ENCODE peak calls at places on chromosomes 12 and 14, in five cellular contexts. One of them, this sample, is unnamed.

GRCh38 chr14:57009585-57010515 is 199.6 kb upstream of the OTX2 start:
- DNase-seq in GM23248: no peak
- DNase-seq in MM.1S: no peak
- DNase-seq in neural progenitor cell: no peak
- DNase-seq in mesendoderm: peak; percentile 4
- DNase-seq in this sample: no peak

GRCh38 chr14:60349663-60350365 is 100.8 kb downstream of the PPM1A start:
- DNase-seq in mesendoderm: peak; percentile 63
- DNase-seq in neural progenitor cell: peak; percentile 75
- DNase-seq in GM23248: peak; percentile 70
- DNase-seq in MM.1S: peak; percentile 55
- DNase-seq in this sample: peak; percentile 47

GRCh38 chr12:79300199-79300568 is 390.6 kb downstream of the PAWR start:
- DNase-seq in GM23248: peak; percentile 16
- DNase-seq in MM.1S: no peak
- DNase-seq in neural progenitor cell: no peak
- DNase-seq in mesendoderm: peak; percentile 73
- DNase-seq in this sample: no peak

GRCh38 chr12:128387811-128388422 is 120.9 kb downstream of the TMEM132C start:
- DNase-seq in GM23248: no peak
- DNase-seq in mesendoderm: peak; percentile 65
- DNase-seq in neural progenitor cell: peak; percentile 81
- DNase-seq in MM.1S: no peak
- DNase-seq in this sample: no peak

GRCh38 chr14:96754845-96755184 is 42.4 kb upstream of the VRK1 start:
- DNase-seq in mesendoderm: peak; percentile 76
- DNase-seq in neural progenitor cell: peak; percentile 81
- DNase-seq in GM23248: no peak
- DNase-seq in MM.1S: no peak
- DNase-seq in this sample: no peak

GRCh38 chr12:98894412-98895085 is 249.5 kb downstream of the APAF1 start:
- DNase-seq in mesendoderm: peak; percentile 49
- DNase-seq in MM.1S: no peak
- DNase-seq in GM23248: peak; percentile 9
- DNase-seq in neural progenitor cell: peak; percentile 70
- DNase-seq in this sample: peak; percentile 81

GRCh38 chr12:126493366-126494108 is 1428.3 kb downstream of the AACS start:
- DNase-seq in neural progenitor cell: no peak
- DNase-seq in MM.1S: no peak
- DNase-seq in mesendoderm: peak; percentile 47
- DNase-seq in GM23248: no peak
- DNase-seq in this sample: no peak

GRCh38 chr14:33566082-33566481 is 384.8 kb downstream of the EGLN3 start:
- DNase-seq in GM23248: no peak
- DNase-seq in neural progenitor cell: no peak
- DNase-seq in mesendoderm: no peak
- DNase-seq in MM.1S: no peak
- DNase-seq in this sample: no peak

GRCh38 chr12:115636546-115636945 is 640.9 kb downstream of the MED13L start:
- DNase-seq in MM.1S: no peak
- DNase-seq in GM23248: peak; percentile 10
- DNase-seq in neural progenitor cell: no peak
- DNase-seq in mesendoderm: no peak
- DNase-seq in this sample: no peak

GRCh38 chr12:104976703-104977102 is 9.4 kb upstream of the NOPCHAP1 start:
- DNase-seq in MM.1S: no peak
- DNase-seq in GM23248: no peak
- DNase-seq in neural progenitor cell: no peak
- DNase-seq in mesendoderm: no peak
- DNase-seq in this sample: no peak
- H3K4me2 ChIP-seq in MM.1S: no peak overlapping the region
- H3K4me2 ChIP-seq in GM23248: no peak overlapping the region
- H3K4me2 ChIP-seq in neural progenitor cell: no peak overlapping the region
- H3K4me2 ChIP-seq in mesendoderm: no peak overlapping the region
- H3K4me2 ChIP-seq in this sample: no peak overlapping the region

DNA sequence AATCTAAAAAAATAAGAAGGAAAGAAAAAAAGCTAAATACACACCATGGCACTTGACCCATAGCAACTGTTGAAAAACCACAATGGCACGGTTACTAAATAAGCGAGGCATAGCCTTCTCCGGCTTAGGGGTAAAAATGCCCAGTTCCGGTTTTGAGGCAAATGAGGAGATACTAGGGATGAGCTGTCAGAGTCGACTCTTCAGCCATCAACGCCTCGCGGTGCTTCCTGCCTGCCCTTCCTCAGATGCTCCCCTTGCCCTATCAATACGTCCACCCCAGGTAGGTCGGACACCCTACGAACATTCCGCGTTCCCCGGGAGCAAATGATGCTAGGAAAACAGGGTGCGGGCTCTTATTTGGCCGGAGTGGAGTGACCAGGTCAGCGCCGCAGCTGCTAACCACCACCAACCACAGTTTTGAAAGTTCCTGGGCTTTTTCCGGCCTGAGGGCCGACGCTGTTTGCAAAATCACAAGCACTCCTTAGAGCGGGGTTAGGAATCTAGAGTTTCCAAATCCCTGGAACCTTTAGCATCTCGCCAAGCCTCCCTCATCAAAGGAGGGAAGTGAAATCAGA is 1.2 kb downstream of the SRSF9 start:
- DNase-seq in MM.1S: no peak
- DNase-seq in neural progenitor cell: peak; percentile 67
- DNase-seq in mesendoderm: peak; percentile 63
- DNase-seq in GM23248: peak; percentile 80
- DNase-seq in this sample: peak; percentile 91
- H3K4me1 ChIP-seq in MM.1S: no peaks in the 10 kb centered on the region
- H3K4me1 ChIP-seq in neural progenitor cell: peaks cover 4% of the 10 kb centered on the region
- H3K4me1 ChIP-seq in mesendoderm: no peaks in the 10 kb centered on the region
- H3K4me1 ChIP-seq in GM23248: peaks cover 31% of the 10 kb centered on the region
- H3K4me1 ChIP-seq in this sample: peaks cover 10% of the 10 kb centered on the region

DNA sequence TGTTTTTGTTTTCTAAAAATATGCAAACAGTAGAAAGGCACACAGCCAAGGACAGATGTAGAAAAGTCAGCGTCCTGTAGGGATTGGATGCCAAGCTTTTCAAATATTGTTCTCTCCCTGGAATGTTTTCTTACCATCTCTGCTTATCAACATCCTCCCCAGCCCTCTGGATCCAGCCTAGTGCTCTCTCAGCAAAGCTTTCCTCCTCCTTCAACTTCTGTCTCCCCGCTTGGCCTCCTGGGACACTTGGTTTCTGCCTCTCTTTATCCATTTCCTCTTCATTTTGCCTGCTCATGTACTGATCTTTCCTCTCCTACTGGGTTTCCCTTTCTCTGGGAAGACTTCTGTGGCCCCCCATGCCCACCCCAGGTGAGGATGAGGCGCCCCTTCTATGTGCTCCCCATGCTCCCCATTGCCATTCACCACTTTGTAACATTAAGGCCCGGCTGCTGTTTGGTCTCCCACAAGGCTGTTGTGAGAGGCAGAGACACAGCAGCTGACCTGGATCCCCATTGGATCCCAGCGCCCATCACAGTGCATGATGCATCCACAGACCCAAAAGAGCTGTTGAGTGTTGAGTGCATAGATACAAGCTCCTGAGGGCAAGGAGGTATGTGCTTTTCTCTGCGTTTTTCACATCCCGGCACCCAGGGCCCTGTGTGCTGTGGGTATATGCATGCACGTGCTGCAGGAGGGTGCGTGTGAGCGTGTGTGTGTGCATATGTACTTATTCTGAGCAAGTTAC is 38.2 kb downstream of the EVL start:
- DNase-seq in mesendoderm: no peak
- DNase-seq in MM.1S: no peak
- DNase-seq in neural progenitor cell: no peak
- DNase-seq in GM23248: no peak
- DNase-seq in this sample: no peak
- H3K36me3 ChIP-seq in mesendoderm: no peaks in the 10 kb centered on the region
- H3K36me3 ChIP-seq in MM.1S: no peaks in the 10 kb centered on the region
- H3K36me3 ChIP-seq in neural progenitor cell: no peaks in the 10 kb centered on the region
- H3K36me3 ChIP-seq in GM23248: peaks cover 5% of the 10 kb centered on the region
- H3K36me3 ChIP-seq in this sample: peaks cover 12% of the 10 kb centered on the region

GRCh38 chr12:122029620-122030426 is 8.1 kb downstream of the BCL7A start:
- DNase-seq in mesendoderm: no peak
- DNase-seq in MM.1S: no peak
- DNase-seq in GM23248: no peak
- DNase-seq in neural progenitor cell: no peak
- DNase-seq in this sample: peak; percentile 84
- H3K4me2 ChIP-seq in mesendoderm: no peak overlapping the region
- H3K4me2 ChIP-seq in MM.1S: no peak overlapping the region
- H3K4me2 ChIP-seq in GM23248: no peak overlapping the region
- H3K4me2 ChIP-seq in neural progenitor cell: no peak overlapping the region
- H3K4me2 ChIP-seq in this sample: no peak overlapping the region

GRCh38 chr12:89344862-89345202 is 7.5 kb downstream of the DUSP6 start:
- DNase-seq in mesendoderm: no peak
- DNase-seq in MM.1S: peak; percentile 56
- DNase-seq in GM23248: no peak
- DNase-seq in neural progenitor cell: no peak
- DNase-seq in this sample: no peak
- H3K4me1 ChIP-seq in mesendoderm: peaks cover 30% of the 10 kb centered on the region
- H3K4me1 ChIP-seq in MM.1S: peaks cover 46% of the 10 kb centered on the region
- H3K4me1 ChIP-seq in GM23248: peaks cover 34% of the 10 kb centered on the region
- H3K4me1 ChIP-seq in neural progenitor cell: peaks cover 60% of the 10 kb centered on the region
- H3K4me1 ChIP-seq in this sample: peaks cover 37% of the 10 kb centered on the region

GRCh38 chr14:22497144-22497423 is 91.9 kb downstream of the DAD1 start:
- DNase-seq in MM.1S: no peak
- DNase-seq in GM23248: no peak
- DNase-seq in neural progenitor cell: no peak
- DNase-seq in mesendoderm: no peak
- DNase-seq in this sample: no peak
- H3K36me3 ChIP-seq in MM.1S: no peaks in the 10 kb centered on the region
- H3K36me3 ChIP-seq in GM23248: no peaks in the 10 kb centered on the region
- H3K36me3 ChIP-seq in neural progenitor cell: no peaks in the 10 kb centered on the region
- H3K36me3 ChIP-seq in mesendoderm: no peaks in the 10 kb centered on the region
- H3K36me3 ChIP-seq in this sample: no peaks in the 10 kb centered on the region

DNA sequence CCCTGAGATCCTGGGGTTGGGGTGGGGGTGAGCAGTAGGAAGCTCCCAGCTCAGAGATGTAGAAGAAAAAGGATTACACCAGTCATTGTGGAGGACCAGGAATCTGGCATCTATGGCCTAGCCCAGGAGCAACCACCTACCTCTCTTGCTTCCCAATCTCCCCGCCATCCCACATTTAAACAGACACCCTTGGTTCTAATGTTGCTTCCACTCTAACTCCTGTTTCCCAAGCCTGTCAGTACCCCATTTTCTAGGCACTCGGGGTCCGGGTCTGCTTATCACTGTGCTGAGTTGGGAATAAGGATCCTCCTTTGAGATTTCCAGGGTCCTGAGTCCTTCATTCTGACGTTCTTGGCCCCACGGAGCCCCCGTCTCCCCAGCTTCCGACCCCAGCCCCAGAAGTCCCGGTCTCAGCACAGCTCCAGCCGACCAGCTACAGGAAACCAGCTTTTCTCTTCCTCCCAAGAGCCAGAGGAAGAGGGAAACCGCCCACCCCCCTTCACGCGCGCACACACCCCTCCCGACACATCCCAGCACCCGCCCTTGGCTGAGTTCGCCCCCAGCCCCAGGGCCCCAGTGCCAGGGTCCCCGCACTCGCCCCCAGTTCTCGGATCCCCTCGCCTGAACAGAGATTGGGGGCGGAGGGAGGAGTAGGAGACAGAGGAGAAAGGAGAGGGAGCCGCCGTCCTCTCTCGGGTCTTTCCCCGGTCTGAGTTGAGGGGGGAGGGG is 1.2 kb downstream of the ITGA5 start:
- DNase-seq in mesendoderm: no peak
- DNase-seq in GM23248: peak; percentile 53
- DNase-seq in MM.1S: no peak
- DNase-seq in neural progenitor cell: peak; percentile 53
- DNase-seq in this sample: no peak
- H3K4me2 ChIP-seq in mesendoderm: peak overlapping the region; percentile 75
- H3K4me2 ChIP-seq in GM23248: peak overlapping the region; percentile 86
- H3K4me2 ChIP-seq in MM.1S: no peak overlapping the region
- H3K4me2 ChIP-seq in neural progenitor cell: peak overlapping the region; percentile 92
- H3K4me2 ChIP-seq in this sample: peak overlapping the region; percentile 85

GRCh38 chr12:121128908-121129704 is 3.6 kb upstream of the P2RX7 start:
- DNase-seq in neural progenitor cell: no peak
- DNase-seq in mesendoderm: peak; percentile 50
- DNase-seq in MM.1S: peak; percentile 92
- DNase-seq in GM23248: peak; percentile 52
- DNase-seq in this sample: peak; percentile 76

GRCh38 chr12:121130866-121131373 is 1.8 kb upstream of the P2RX7 start:
- DNase-seq in MM.1S: no peak
- DNase-seq in neural progenitor cell: no peak
- DNase-seq in mesendoderm: no peak
- DNase-seq in GM23248: no peak
- DNase-seq in this sample: no peak

GRCh38 chr12:121131941-121132341 is 735 bp upstream of the P2RX7 start:
- DNase-seq in GM23248: no peak
- DNase-seq in mesendoderm: no peak
- DNase-seq in neural progenitor cell: no peak
- DNase-seq in MM.1S: no peak
- DNase-seq in this sample: no peak

GRCh38 chr12:121127501-121127900 is 5.2 kb upstream of the P2RX7 start:
- DNase-seq in GM23248: no peak
- DNase-seq in mesendoderm: no peak
- DNase-seq in MM.1S: no peak
- DNase-seq in neural progenitor cell: no peak
- DNase-seq in this sample: no peak

GRCh38 chr12:121129705-121130147 is 3.0 kb upstream of the P2RX7 start:
- DNase-seq in GM23248: no peak
- DNase-seq in MM.1S: peak; percentile 8
- DNase-seq in mesendoderm: no peak
- DNase-seq in neural progenitor cell: no peak
- DNase-seq in this sample: no peak
- H3K4me1 ChIP-seq in GM23248: peaks cover 3% of the 10 kb centered on the region
- H3K4me1 ChIP-seq in MM.1S: peaks cover 39% of the 10 kb centered on the region
- H3K4me1 ChIP-seq in mesendoderm: no peaks in the 10 kb centered on the region
- H3K4me1 ChIP-seq in neural progenitor cell: peaks cover 8% of the 10 kb centered on the region
- H3K4me1 ChIP-seq in this sample: peaks cover 19% of the 10 kb centered on the region

DNA sequence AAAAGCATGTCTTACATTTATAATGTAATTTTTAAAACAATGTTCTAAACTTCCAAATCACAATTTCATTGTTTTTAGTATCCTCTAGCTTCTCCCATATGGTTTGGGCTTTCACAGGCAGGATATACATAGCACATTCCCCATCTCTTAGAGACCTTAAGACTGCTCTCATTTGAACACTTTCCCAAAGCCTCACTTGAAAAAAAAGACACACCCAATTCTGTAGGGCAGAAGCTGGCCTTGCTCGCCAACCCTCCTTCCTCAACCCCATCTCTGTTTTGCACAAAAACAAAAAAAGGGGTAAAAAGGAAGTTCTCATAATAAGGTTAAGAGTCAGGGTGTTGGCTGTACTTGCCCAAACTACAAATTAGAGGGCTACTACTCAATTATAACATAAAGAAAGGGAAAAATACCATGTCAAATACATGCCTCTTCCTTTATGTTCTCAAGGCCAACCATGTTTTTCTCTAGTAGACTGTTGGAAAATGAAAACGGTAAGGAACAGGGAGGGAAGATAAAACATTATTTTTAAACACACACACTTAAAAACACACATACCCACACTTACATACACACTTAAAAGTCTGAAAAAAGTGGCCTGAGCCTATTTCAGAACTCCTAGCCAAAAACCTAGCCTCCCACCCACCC is 9.9 kb upstream of the KANSL2 start:
- DNase-seq in neural progenitor cell: no peak
- DNase-seq in GM23248: no peak
- DNase-seq in mesendoderm: no peak
- DNase-seq in MM.1S: no peak
- DNase-seq in this sample: peak; percentile 54
- H3K36me3 ChIP-seq in neural progenitor cell: peaks cover 14% of the 10 kb centered on the region
- H3K36me3 ChIP-seq in GM23248: peaks cover 78% of the 10 kb centered on the region
- H3K36me3 ChIP-seq in mesendoderm: peaks cover 11% of the 10 kb centered on the region
- H3K36me3 ChIP-seq in MM.1S: peaks cover 24% of the 10 kb centered on the region
- H3K36me3 ChIP-seq in this sample: peaks cover 70% of the 10 kb centered on the region

GRCh38 chr12:95358111-95359083 is 115.6 kb upstream of the METAP2 start:
- DNase-seq in MM.1S: no peak
- DNase-seq in mesendoderm: no peak
- DNase-seq in GM23248: no peak
- DNase-seq in neural progenitor cell: no peak
- DNase-seq in this sample: peak; percentile 74
- H3K4me2 ChIP-seq in MM.1S: no peak overlapping the region
- H3K4me2 ChIP-seq in mesendoderm: no peak overlapping the region
- H3K4me2 ChIP-seq in GM23248: no peak overlapping the region
- H3K4me2 ChIP-seq in neural progenitor cell: no peak overlapping the region
- H3K4me2 ChIP-seq in this sample: no peak overlapping the region

This sample was measured in osteoblast.